ENCODE peak calls at places on chromosomes 13 and 19, in seven cellular contexts. One of them, this sample, is unnamed.

GRCh38 chr13:53683146-53683545 is 654.5 kb downstream of the OLFM4 start:
- ATAC-seq in HCT116: no peak
- ATAC-seq in HepG2: no peak
- ATAC-seq in upper lobe of left lung: no peak
- ATAC-seq in GM23338: no peak
- ATAC-seq in K562: no peak
- ATAC-seq in GM12878: no peak
- ATAC-seq in this sample: no peak

GRCh38 chr13:113969973-113970611 is 3.8 kb downstream of the C13orf46 start:
- ATAC-seq in HCT116: no peak
- ATAC-seq in HepG2: no peak
- ATAC-seq in upper lobe of left lung: peak; percentile 90
- ATAC-seq in GM23338: no peak
- ATAC-seq in K562: no peak
- ATAC-seq in GM12878: no peak
- ATAC-seq in this sample: no peak

GRCh38 chr19:47002853-47003610 is 16.6 kb upstream of the NPAS1 start:
- ATAC-seq in HCT116: no peak
- ATAC-seq in HepG2: no peak
- ATAC-seq in upper lobe of left lung: peak; percentile 29
- ATAC-seq in GM23338: no peak
- ATAC-seq in K562: peak; percentile 7
- ATAC-seq in GM12878: no peak
- ATAC-seq in this sample: no peak

GRCh38 chr19:18501832-18502231 is 20.0 kb downstream of the ELL start:
- ATAC-seq in HCT116: no peak
- ATAC-seq in HepG2: no peak
- ATAC-seq in upper lobe of left lung: peak; percentile 4
- ATAC-seq in GM23338: no peak
- ATAC-seq in K562: no peak
- ATAC-seq in GM12878: no peak
- ATAC-seq in this sample: peak; percentile 50

GRCh38 chr13:85166891-85167290 is 632.3 kb downstream of the SLITRK6 start:
- ATAC-seq in HCT116: no peak
- ATAC-seq in HepG2: no peak
- ATAC-seq in upper lobe of left lung: no peak
- ATAC-seq in GM23338: no peak
- ATAC-seq in K562: no peak
- ATAC-seq in GM12878: no peak
- ATAC-seq in this sample: no peak

GRCh38 chr19:48925240-48925843 is 8.2 kb upstream of the DHDH start:
- ATAC-seq in HCT116: peak; percentile 67
- ATAC-seq in HepG2: no peak
- ATAC-seq in upper lobe of left lung: no peak
- ATAC-seq in GM23338: no peak
- ATAC-seq in K562: peak; percentile 12
- ATAC-seq in GM12878: no peak
- ATAC-seq in this sample: no peak

GRCh38 chr13:95146486-95146885 is 154.8 kb downstream of the ABCC4 start:
- ATAC-seq in HCT116: no peak
- ATAC-seq in HepG2: no peak
- ATAC-seq in upper lobe of left lung: no peak
- ATAC-seq in GM23338: no peak
- ATAC-seq in K562: no peak
- ATAC-seq in GM12878: no peak
- ATAC-seq in this sample: no peak

GRCh38 chr13:111437417-111437816 is 117.0 kb downstream of the TEX29 start:
- ATAC-seq in HCT116: no peak
- ATAC-seq in HepG2: no peak
- ATAC-seq in upper lobe of left lung: no peak
- ATAC-seq in GM23338: no peak
- ATAC-seq in K562: no peak
- ATAC-seq in GM12878: no peak
- ATAC-seq in this sample: no peak

GRCh38 chr19:21127898-21128297 is 13.9 kb upstream of the ZNF431 start:
- ATAC-seq in HCT116: no peak
- ATAC-seq in HepG2: no peak
- ATAC-seq in upper lobe of left lung: no peak
- ATAC-seq in GM23338: no peak
- ATAC-seq in K562: peak; percentile 51
- ATAC-seq in GM12878: no peak
- ATAC-seq in this sample: no peak

GRCh38 chr19:21127001-21127400 is 14.8 kb upstream of the ZNF431 start:
- ATAC-seq in HCT116: no peak
- ATAC-seq in HepG2: no peak
- ATAC-seq in upper lobe of left lung: no peak
- ATAC-seq in GM23338: no peak
- ATAC-seq in K562: no peak
- ATAC-seq in GM12878: no peak
- ATAC-seq in this sample: no peak

GRCh38 chr19:21128901-21129698 is 12.7 kb upstream of the ZNF431 start:
- ATAC-seq in HCT116: no peak
- ATAC-seq in HepG2: no peak
- ATAC-seq in upper lobe of left lung: no peak
- ATAC-seq in GM23338: no peak
- ATAC-seq in K562: peak; percentile 68
- ATAC-seq in GM12878: no peak
- ATAC-seq in this sample: no peak

GRCh38 chr19:21130097-21130775 is 11.6 kb upstream of the ZNF431 start:
- ATAC-seq in HCT116: no peak
- ATAC-seq in HepG2: no peak
- ATAC-seq in upper lobe of left lung: peak; percentile 68
- ATAC-seq in GM23338: no peak
- ATAC-seq in K562: no peak
- ATAC-seq in GM12878: no peak
- ATAC-seq in this sample: no peak

GRCh38 chr19:21126078-21126477 is 15.8 kb upstream of the ZNF431 start:
- ATAC-seq in HCT116: no peak
- ATAC-seq in HepG2: no peak
- ATAC-seq in upper lobe of left lung: no peak
- ATAC-seq in GM23338: no peak
- ATAC-seq in K562: no peak
- ATAC-seq in GM12878: no peak
- ATAC-seq in this sample: no peak
- TF ChIP-seq POLR2AphosphoS5 in HCT116: no peak
- TF ChIP-seq POLR2AphosphoS5 in HepG2: no peak
- TF ChIP-seq POLR2AphosphoS5 in upper lobe of left lung: no peak
- TF ChIP-seq POLR2AphosphoS5 in GM23338: no peak
- TF ChIP-seq POLR2AphosphoS5 in K562: no peak
- TF ChIP-seq POLR2AphosphoS5 in GM12878: no peak
- TF ChIP-seq POLR2AphosphoS5 in this sample: no peak

DNA sequence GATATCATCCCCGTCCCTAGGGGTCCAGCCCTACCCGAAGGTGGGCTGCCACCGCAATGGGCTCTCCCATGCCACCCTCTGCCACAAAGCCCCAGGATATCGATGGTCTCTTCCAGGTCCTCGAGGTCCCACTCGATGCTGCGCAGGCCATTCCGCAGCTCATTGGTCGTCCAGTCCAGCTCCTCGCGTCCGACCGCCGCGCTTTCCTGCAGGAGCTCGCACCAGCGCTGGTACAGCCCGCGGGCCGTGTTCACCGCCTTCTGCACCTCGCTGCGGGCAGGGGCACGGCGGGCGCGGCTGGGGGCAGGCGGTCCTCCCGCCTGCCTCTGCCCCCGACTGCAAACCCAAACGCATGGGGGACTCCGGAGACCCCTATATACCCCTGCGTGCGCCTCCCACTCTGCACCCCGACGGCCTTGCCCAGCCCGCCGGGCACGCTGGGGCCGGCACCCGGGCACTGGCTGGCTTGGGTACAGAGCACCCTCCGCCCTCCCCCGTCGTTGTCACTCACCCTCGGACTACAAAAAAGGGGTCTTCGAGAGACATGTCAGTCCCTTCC is 468 bp downstream of the STX10 start:
- ATAC-seq in HCT116: peak; percentile 2
- ATAC-seq in HepG2: peak; percentile 41
- ATAC-seq in upper lobe of left lung: no peak
- ATAC-seq in GM23338: peak; percentile 8
- ATAC-seq in K562: no peak
- ATAC-seq in GM12878: peak; percentile 2
- ATAC-seq in this sample: peak; percentile 4
- TF ChIP-seq POLR2AphosphoS5 in HCT116: no peak
- TF ChIP-seq POLR2AphosphoS5 in HepG2: no peak
- TF ChIP-seq POLR2AphosphoS5 in upper lobe of left lung: no peak
- TF ChIP-seq POLR2AphosphoS5 in GM23338: no peak
- TF ChIP-seq POLR2AphosphoS5 in K562: no peak
- TF ChIP-seq POLR2AphosphoS5 in GM12878: no peak
- TF ChIP-seq POLR2AphosphoS5 in this sample: no peak

DNA sequence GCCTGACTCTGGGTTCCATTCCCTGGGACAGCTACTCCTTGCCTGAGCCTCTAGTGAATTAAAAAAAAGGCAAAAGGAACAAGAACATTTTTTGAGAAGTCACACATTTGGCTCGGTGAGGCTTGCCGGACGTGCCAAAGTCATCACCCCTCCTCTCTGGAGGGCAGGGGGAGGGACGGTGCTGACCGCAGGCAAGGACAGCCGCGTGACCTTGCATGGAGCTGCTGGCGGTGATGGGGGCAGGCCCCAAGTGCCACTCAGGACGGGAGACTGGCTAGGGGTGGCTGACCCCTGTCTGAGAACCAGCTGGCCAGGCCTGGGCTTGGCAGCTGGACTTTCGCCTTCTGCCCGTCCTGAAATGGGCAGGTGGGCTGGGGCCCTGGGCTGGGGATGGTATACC is 26.4 kb downstream of the MAP2K2 start:
- ATAC-seq in HCT116: no peak
- ATAC-seq in HepG2: no peak
- ATAC-seq in upper lobe of left lung: peak; percentile 41
- ATAC-seq in GM23338: no peak
- ATAC-seq in K562: no peak
- ATAC-seq in GM12878: no peak
- ATAC-seq in this sample: peak; percentile 35
- TF ChIP-seq POLR2AphosphoS5 in HCT116: no peak
- TF ChIP-seq POLR2AphosphoS5 in HepG2: no peak
- TF ChIP-seq POLR2AphosphoS5 in upper lobe of left lung: no peak
- TF ChIP-seq POLR2AphosphoS5 in GM23338: no peak
- TF ChIP-seq POLR2AphosphoS5 in K562: no peak
- TF ChIP-seq POLR2AphosphoS5 in GM12878: no peak
- TF ChIP-seq POLR2AphosphoS5 in this sample: no peak

GRCh38 chr13:97629601-97630272 is 195.8 kb downstream of the RAP2A start:
- ATAC-seq in HCT116: no peak
- ATAC-seq in HepG2: no peak
- ATAC-seq in upper lobe of left lung: no peak
- ATAC-seq in GM23338: no peak
- ATAC-seq in K562: no peak
- ATAC-seq in GM12878: no peak
- ATAC-seq in this sample: no peak
- TF ChIP-seq POLR2AphosphoS5 in HCT116: no peak
- TF ChIP-seq POLR2AphosphoS5 in HepG2: no peak
- TF ChIP-seq POLR2AphosphoS5 in upper lobe of left lung: no peak
- TF ChIP-seq POLR2AphosphoS5 in GM23338: no peak
- TF ChIP-seq POLR2AphosphoS5 in K562: no peak
- TF ChIP-seq POLR2AphosphoS5 in GM12878: no peak
- TF ChIP-seq POLR2AphosphoS5 in this sample: no peak

DNA sequence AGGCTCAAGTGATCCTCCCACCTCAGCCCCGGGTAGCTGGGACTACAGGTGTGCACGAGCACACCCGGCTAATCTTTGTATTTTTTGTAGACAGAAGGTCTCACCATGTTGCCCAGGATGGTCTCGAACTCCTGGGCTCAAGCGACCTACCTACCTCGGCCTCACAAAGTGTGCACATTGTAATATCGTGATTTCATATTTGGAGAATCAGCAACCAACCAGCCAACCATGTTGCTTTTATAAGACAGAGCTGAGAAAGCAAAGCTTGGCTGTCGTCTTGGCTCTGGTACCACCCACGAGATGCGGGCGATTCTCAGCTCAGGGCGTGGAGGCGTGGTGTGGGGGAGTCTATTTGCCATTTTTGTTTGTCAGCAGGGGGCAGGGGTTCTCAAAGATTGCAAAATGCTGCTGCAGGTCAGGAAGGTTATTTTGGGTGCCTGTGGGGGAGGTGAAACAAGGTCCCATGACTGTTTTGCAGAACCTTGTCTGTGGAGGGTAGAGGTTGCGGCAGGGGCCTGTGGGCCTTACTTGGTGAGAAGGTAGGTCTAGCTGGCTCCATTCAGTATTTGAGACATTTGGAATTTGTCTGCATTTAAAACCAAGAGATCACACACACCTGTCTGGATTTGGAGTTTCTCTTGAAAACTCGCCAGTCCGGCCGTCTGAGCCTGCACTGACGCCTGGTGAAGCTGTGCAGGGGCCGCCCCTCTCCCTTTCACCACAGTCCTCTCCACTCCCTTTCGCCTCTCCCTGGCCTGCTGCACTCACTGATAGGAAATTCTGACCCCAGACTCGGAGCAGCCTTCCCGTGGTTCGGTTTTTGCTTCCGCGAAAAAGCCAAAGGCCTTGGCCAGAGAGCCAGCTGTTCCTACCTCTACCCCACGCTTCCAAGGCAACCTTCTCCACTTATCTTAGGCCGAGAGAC is 15.4 kb downstream of the TNFAIP8L1 start:
- ATAC-seq in HCT116: no peak
- ATAC-seq in HepG2: peak; percentile 22
- ATAC-seq in upper lobe of left lung: no peak
- ATAC-seq in GM23338: no peak
- ATAC-seq in K562: peak; percentile 61
- ATAC-seq in GM12878: no peak
- ATAC-seq in this sample: no peak
- TF ChIP-seq POLR2AphosphoS5 in HCT116: peak; percentile 16
- TF ChIP-seq POLR2AphosphoS5 in HepG2: no peak
- TF ChIP-seq POLR2AphosphoS5 in upper lobe of left lung: no peak
- TF ChIP-seq POLR2AphosphoS5 in GM23338: no peak
- TF ChIP-seq POLR2AphosphoS5 in K562: no peak
- TF ChIP-seq POLR2AphosphoS5 in GM12878: no peak
- TF ChIP-seq POLR2AphosphoS5 in this sample: no peak

DNA sequence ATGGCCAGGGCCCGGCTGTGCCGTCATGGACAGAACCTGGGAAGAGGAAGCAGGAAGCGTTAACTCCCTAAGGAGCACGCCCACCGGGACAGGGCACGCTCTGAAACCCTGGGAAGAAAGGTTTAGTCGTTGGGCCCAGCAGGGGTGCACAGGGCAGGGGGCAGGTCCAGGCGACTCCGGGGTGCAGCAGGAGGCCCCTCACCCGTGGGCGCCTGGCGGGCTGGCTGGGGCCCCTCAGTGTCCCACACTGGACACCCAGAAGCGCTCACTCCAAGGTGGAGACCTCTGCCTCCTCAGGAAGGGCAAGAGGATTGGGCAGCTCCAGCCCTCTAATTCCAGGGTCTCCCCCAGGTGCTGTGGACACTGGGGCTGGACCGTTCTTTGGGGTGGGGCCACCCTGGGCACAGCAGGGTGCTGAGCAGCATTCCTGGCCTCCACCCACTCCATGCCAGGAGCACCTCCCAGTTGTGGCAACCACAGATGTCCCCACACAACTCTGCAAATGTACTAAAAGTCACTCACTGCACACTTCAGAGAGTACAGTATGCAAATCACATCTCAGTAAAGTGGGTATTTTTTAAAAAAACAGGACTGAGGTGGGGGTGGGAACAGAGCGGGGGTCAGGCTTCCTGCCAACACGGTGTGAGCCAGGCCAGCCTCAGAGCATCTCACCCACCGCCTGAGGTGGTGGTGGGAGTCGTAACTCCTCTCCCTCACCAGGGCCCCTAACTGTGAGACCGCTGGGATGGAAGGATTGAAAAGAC is 35.2 kb downstream of the PIP5K1C start:
- ATAC-seq in HCT116: no peak
- ATAC-seq in HepG2: no peak
- ATAC-seq in upper lobe of left lung: no peak
- ATAC-seq in GM23338: no peak
- ATAC-seq in K562: no peak
- ATAC-seq in GM12878: peak; percentile 38
- ATAC-seq in this sample: no peak
- TF ChIP-seq POLR2AphosphoS5 in HCT116: no peak
- TF ChIP-seq POLR2AphosphoS5 in HepG2: no peak
- TF ChIP-seq POLR2AphosphoS5 in upper lobe of left lung: no peak
- TF ChIP-seq POLR2AphosphoS5 in GM23338: no peak
- TF ChIP-seq POLR2AphosphoS5 in K562: no peak
- TF ChIP-seq POLR2AphosphoS5 in GM12878: no peak
- TF ChIP-seq POLR2AphosphoS5 in this sample: no peak